ENCODE peak calls at places on chromosomes 3 and 15, in ten cellular contexts. Q, R, U, K, F, A, T, Z, P and J are unnamed samples.

GRCh38 chr15:84819291-84819768 is 2.2 kb downstream of the ALPK3 start:
- DNase-seq in F (no peak), R (no peak), Q (no peak), U (no peak), K (no peak), A (no peak), Z (no peak), P (no peak), T (no peak), J (no peak)

GRCh38 chr15:99504071-99504822 is 61.5 kb upstream of the MEF2A start:
- DNase-seq in R (no peak), P (no peak), U (no peak), K (no peak), Q (no peak), A (no peak), F (no peak), Z (no peak), T (no peak), J (no peak)

GRCh38 chr3:71129611-71130515 is 453.7 kb downstream of the FOXP1 start:
- DNase-seq in A (peak), R (peak), U (peak), Z (peak), Q (no peak), P (no peak), T (peak), K (peak), F (peak), J (peak)

GRCh38 chr3:16028604-16029003 is 145.9 kb upstream of the GALNT15 start:
- DNase-seq in Q (no peak), A (no peak), Z (no peak), K (peak), P (no peak), U (peak), R (peak), F (peak), T (no peak), J (peak)

GRCh38 chr3:42830437-42831320 is 21.4 kb downstream of the ACKR2 start:
- DNase-seq in K (peak), Q (no peak), A (no peak), T (no peak), P (no peak), U (peak), F (peak), Z (no peak), R (no peak), J (peak)

GRCh38 chr15:33729648-33730047 is 238.6 kb upstream of the CHRM5 start:
- DNase-seq in A (no peak), U (no peak), T (no peak), Q (no peak), K (peak), P (no peak), F (no peak), R (peak), Z (no peak), J (no peak)

GRCh38 chr15:32825219-32825618 is 107.4 kb downstream of the GREM1 start:
- DNase-seq in Q (no peak), K (peak), P (no peak), R (no peak), F (no peak), Z (no peak), A (no peak), T (no peak), U (no peak), J (no peak)

GRCh38 chr3:163218336-163218735 is 1721.7 kb downstream of the OTOL1 start:
- DNase-seq in A (no peak), Z (no peak), K (peak), T (no peak), R (no peak), U (no peak), F (no peak), P (no peak), Q (no peak), J (no peak)

GRCh38 chr3:45406812-45407211 is 18.4 kb downstream of the LARS2 start:
- DNase-seq in Q (no peak), T (no peak), Z (no peak), P (no peak), K (no peak), U (no peak), A (no peak), R (no peak), F (no peak), J (no peak)

GRCh38 chr15:70348581-70349344 is 251.0 kb upstream of the TLE3 start:
- DNase-seq in T (no peak), Q (no peak), A (no peak), Z (no peak), P (peak), U (no peak), F (no peak), R (no peak), K (no peak), J (peak)

GRCh38 chr3:98912448-98912847 is 11.0 kb upstream of the DCBLD2 start:
- DNase-seq in T (no peak), A (no peak), P (no peak), F (no peak), Z (no peak), Q (no peak), U (no peak), R (no peak), K (no peak), J (no peak)